ENCODE peak calls at places on chromosomes 3 and 15, in four cellular contexts. One of them, this sample, is unnamed.

GRCh38 chr3:8579101-8579500 is 65.5 kb downstream of the SSUH2 start:
- DNase-seq in stimulated activated naive CD4-positive, alpha-beta T cell: no peak
- DNase-seq in mesothelial cell of epicardium: no peak
- DNase-seq in head of caudate nucleus: no peak
- DNase-seq in this sample: no peak

GRCh38 chr3:46228259-46229222 is 13.7 kb upstream of the CCR3 start:
- DNase-seq in stimulated activated naive CD4-positive, alpha-beta T cell: no peak
- DNase-seq in mesothelial cell of epicardium: no peak
- DNase-seq in head of caudate nucleus: no peak
- DNase-seq in this sample: no peak

GRCh38 chr15:31278056-31278445 is 48.6 kb upstream of the KLF13 start:
- DNase-seq in stimulated activated naive CD4-positive, alpha-beta T cell: no peak
- DNase-seq in mesothelial cell of epicardium: no peak
- DNase-seq in head of caudate nucleus: no peak
- DNase-seq in this sample: peak

GRCh38 chr15:89127054-89127702 is 38.9 kb downstream of the ABHD2 start:
- DNase-seq in stimulated activated naive CD4-positive, alpha-beta T cell: no peak
- DNase-seq in mesothelial cell of epicardium: no peak
- DNase-seq in head of caudate nucleus: no peak
- DNase-seq in this sample: no peak

GRCh38 chr3:123102249-123102648 is 35.4 kb downstream of the PDIA5 start:
- DNase-seq in stimulated activated naive CD4-positive, alpha-beta T cell: no peak
- DNase-seq in mesothelial cell of epicardium: no peak
- DNase-seq in head of caudate nucleus: no peak
- DNase-seq in this sample: no peak

GRCh38 chr3:137972401-137972800 is 37.6 kb upstream of the CLDN18 start:
- DNase-seq in stimulated activated naive CD4-positive, alpha-beta T cell: no peak
- DNase-seq in mesothelial cell of epicardium: no peak
- DNase-seq in head of caudate nucleus: no peak
- DNase-seq in this sample: no peak

GRCh38 chr15:47331796-47332480 is 385.4 kb upstream of the SEMA6D start:
- DNase-seq in stimulated activated naive CD4-positive, alpha-beta T cell: no peak
- DNase-seq in mesothelial cell of epicardium: no peak
- DNase-seq in head of caudate nucleus: no peak
- DNase-seq in this sample: no peak

GRCh38 chr15:87762110-87762509 is 494.4 kb downstream of the NTRK3 start:
- DNase-seq in stimulated activated naive CD4-positive, alpha-beta T cell: no peak
- DNase-seq in mesothelial cell of epicardium: no peak
- DNase-seq in head of caudate nucleus: no peak
- DNase-seq in this sample: no peak

GRCh38 chr3:4866841-4867240 is 112.4 kb upstream of the BHLHE40 start:
- DNase-seq in stimulated activated naive CD4-positive, alpha-beta T cell: no peak
- DNase-seq in mesothelial cell of epicardium: no peak
- DNase-seq in head of caudate nucleus: no peak
- DNase-seq in this sample: no peak

GRCh38 chr15:59180946-59181345 is 25.7 kb upstream of the LDHAL6B start:
- DNase-seq in stimulated activated naive CD4-positive, alpha-beta T cell: no peak
- DNase-seq in mesothelial cell of epicardium: no peak
- DNase-seq in head of caudate nucleus: no peak
- DNase-seq in this sample: peak

GRCh38 chr3:51500632-51501131 is 867 bp upstream of the DCAF1 start:
- DNase-seq in stimulated activated naive CD4-positive, alpha-beta T cell: peak
- DNase-seq in mesothelial cell of epicardium: no peak
- DNase-seq in head of caudate nucleus: no peak
- DNase-seq in this sample: peak

GRCh38 chr15:67024322-67024997 is 40.9 kb upstream of the SMAD3 start:
- DNase-seq in stimulated activated naive CD4-positive, alpha-beta T cell: no peak
- DNase-seq in mesothelial cell of epicardium: no peak
- DNase-seq in head of caudate nucleus: peak
- DNase-seq in this sample: peak

GRCh38 chr3:59659755-59660154 is 609.9 kb upstream of the CFAP20DC start:
- DNase-seq in stimulated activated naive CD4-positive, alpha-beta T cell: no peak
- DNase-seq in mesothelial cell of epicardium: no peak
- DNase-seq in head of caudate nucleus: no peak
- DNase-seq in this sample: no peak

GRCh38 chr3:128082545-128082944 is 30.3 kb downstream of the SEC61A1 start:
- DNase-seq in stimulated activated naive CD4-positive, alpha-beta T cell: no peak
- DNase-seq in mesothelial cell of epicardium: no peak
- DNase-seq in head of caudate nucleus: no peak
- DNase-seq in this sample: no peak

GRCh38 chr15:26869628-26870027 is 2.8 kb downstream of the GABRA5 start:
- DNase-seq in stimulated activated naive CD4-positive, alpha-beta T cell: no peak
- DNase-seq in mesothelial cell of epicardium: no peak
- DNase-seq in head of caudate nucleus: no peak
- DNase-seq in this sample: no peak

GRCh38 chr3:183298708-183299153 is 45.7 kb downstream of the B3GNT5 start:
- DNase-seq in stimulated activated naive CD4-positive, alpha-beta T cell: no peak
- DNase-seq in mesothelial cell of epicardium: no peak
- DNase-seq in head of caudate nucleus: peak
- DNase-seq in this sample: peak

GRCh38 chr15:78685157-78685830 is 44.3 kb upstream of the CHRNB4 start:
- DNase-seq in stimulated activated naive CD4-positive, alpha-beta T cell: no peak
- DNase-seq in mesothelial cell of epicardium: peak
- DNase-seq in head of caudate nucleus: no peak
- DNase-seq in this sample: peak

GRCh38 chr3:177622520-177622919 is 425.2 kb upstream of the TBL1XR1 start:
- DNase-seq in stimulated activated naive CD4-positive, alpha-beta T cell: no peak
- DNase-seq in mesothelial cell of epicardium: no peak
- DNase-seq in head of caudate nucleus: no peak
- DNase-seq in this sample: no peak

GRCh38 chr15:56272474-56272873 is 28.8 kb upstream of the RFX7 start:
- DNase-seq in stimulated activated naive CD4-positive, alpha-beta T cell: no peak
- DNase-seq in mesothelial cell of epicardium: no peak
- DNase-seq in head of caudate nucleus: no peak
- DNase-seq in this sample: no peak

GRCh38 chr3:169149349-169149890 is 514.1 kb downstream of the MECOM start:
- DNase-seq in stimulated activated naive CD4-positive, alpha-beta T cell: peak
- DNase-seq in mesothelial cell of epicardium: peak
- DNase-seq in head of caudate nucleus: peak
- DNase-seq in this sample: peak

GRCh38 chr3:43257850-43258249 is 28.5 kb upstream of the SNRK start:
- DNase-seq in stimulated activated naive CD4-positive, alpha-beta T cell: no peak
- DNase-seq in mesothelial cell of epicardium: no peak
- DNase-seq in head of caudate nucleus: no peak
- DNase-seq in this sample: no peak

GRCh38 chr3:77795013-77795412 is 755.1 kb downstream of the ROBO2 start:
- DNase-seq in stimulated activated naive CD4-positive, alpha-beta T cell: no peak
- DNase-seq in mesothelial cell of epicardium: no peak
- DNase-seq in head of caudate nucleus: no peak
- DNase-seq in this sample: no peak

GRCh38 chr15:47386459-47386858 is 330.8 kb upstream of the SEMA6D start:
- DNase-seq in stimulated activated naive CD4-positive, alpha-beta T cell: no peak
- DNase-seq in mesothelial cell of epicardium: no peak
- DNase-seq in head of caudate nucleus: no peak
- DNase-seq in this sample: no peak

GRCh38 chr15:88476635-88477038 is 9.1 kb downstream of the MRPS11 start:
- DNase-seq in stimulated activated naive CD4-positive, alpha-beta T cell: no peak
- DNase-seq in mesothelial cell of epicardium: no peak
- DNase-seq in head of caudate nucleus: peak
- DNase-seq in this sample: no peak

GRCh38 chr15:51227967-51228783 is 110.2 kb downstream of the CYP19A1 start:
- DNase-seq in stimulated activated naive CD4-positive, alpha-beta T cell: no peak
- DNase-seq in mesothelial cell of epicardium: no peak
- DNase-seq in head of caudate nucleus: peak
- DNase-seq in this sample: no peak

This sample was measured in suprapubic skin.